ENCODE peak calls at places on chromosome 16, in four cellular contexts. I is neural crest cell, O is heart left ventricle, A is mucosa of descending colon. F is an unnamed sample.

GRCh38 chr16:47204736-47205499 is 61.2 kb upstream of the NETO2 start:
- DNase-seq in I (no peak), O (no peak), A (no peak), F (no peak)

GRCh38 chr16:31143036-31143888 is 6.6 kb downstream of the PRSS36 start:
- DNase-seq in I (no peak), O (no peak), A (peak), F (no peak)

GRCh38 chr16:376817-377418 is 4.9 kb downstream of the PGAP6 start:
- DNase-seq in I (no peak), O (no peak), A (no peak), F (no peak)

GRCh38 chr16:89417352-89417751 is 73.0 kb downstream of the ANKRD11 start:
- DNase-seq in I (no peak), O (peak), A (no peak), F (no peak)

GRCh38 chr16:19833176-19833575 is 51.5 kb downstream of the GPRC5B start:
- DNase-seq in I (no peak), O (no peak), A (no peak), F (no peak)

GRCh38 chr16:47467501-47467900 is 6.4 kb downstream of the PHKB start:
- DNase-seq in I (no peak), O (no peak), A (no peak), F (no peak)

GRCh38 chr16:3484328-3485096 is 10.8 kb downstream of the C16orf90 start:
- DNase-seq in I (no peak), O (peak), A (no peak), F (no peak)

GRCh38 chr16:31477220-31478216 is 5.4 kb upstream of the SLC5A2 start:
- DNase-seq in I (peak), O (peak), A (peak), F (no peak)

GRCh38 chr16:75376475-75376907 is 56.8 kb downstream of the CFDP1 start:
- DNase-seq in I (no peak), O (no peak), A (no peak), F (no peak)

GRCh38 chr16:88804552-88805339 is 1.2 kb downstream of the CDT1 start:
- DNase-seq in I (no peak), O (no peak), A (no peak), F (no peak)

GRCh38 chr16:50653056-50653455 is 28.1 kb downstream of the SNX20 start:
- DNase-seq in I (no peak), O (no peak), A (no peak), F (no peak)

GRCh38 chr16:12613131-12613991 is 190.3 kb downstream of the CPPED1 start:
- DNase-seq in I (no peak), O (no peak), A (peak), F (no peak)

GRCh38 chr16:22977294-22977697 is 163.3 kb downstream of the HS3ST2 start:
- DNase-seq in I (no peak), O (no peak), A (no peak), F (no peak)
- TF ChIP-seq CTCF in I (peak), O (peak), A (no peak), F (peak)

GRCh38 chr16:82031116-82032084 is 3.7 kb upstream of the HSD17B2 start:
- DNase-seq in I (no peak), O (no peak), A (peak), F (peak)
- TF ChIP-seq CTCF in I (peak), O (no peak), A (peak), F (peak)

GRCh38 chr16:77043076-77043475 is 147.9 kb upstream of the MON1B start:
- DNase-seq in I (no peak), O (no peak), A (no peak), F (peak)
- TF ChIP-seq CTCF in I (peak), O (peak), A (no peak), F (peak)

DNA sequence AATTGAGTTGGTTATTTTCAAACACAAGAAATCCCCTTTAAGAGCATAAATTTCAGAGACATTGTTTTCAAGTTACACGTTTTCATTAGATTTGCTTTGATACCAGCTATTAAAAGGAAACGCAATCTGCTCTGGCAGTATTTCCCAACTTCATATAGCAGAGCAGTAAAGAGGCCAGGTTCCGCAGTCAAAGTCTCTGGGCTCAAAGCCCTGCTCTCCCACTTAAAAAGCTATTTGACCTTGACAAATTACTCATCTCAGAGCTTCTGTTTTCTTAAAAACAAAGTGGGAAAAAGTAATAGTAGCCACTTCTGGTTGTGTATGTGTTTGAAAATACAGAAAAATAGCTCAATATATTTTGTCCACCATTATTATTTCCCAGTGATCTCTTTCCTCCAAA is 89.7 kb upstream of the CDYL2 start:
- DNase-seq in I (no peak), O (no peak), A (no peak), F (peak)
- TF ChIP-seq CTCF in I (no peak), O (no peak), A (no peak), F (no peak)

GRCh38 chr16:28549301-28549899 is 4.3 kb upstream of the SGF29 start:
- DNase-seq in I (no peak), O (no peak), A (no peak), F (peak)
- TF ChIP-seq CTCF in I (peak), O (peak), A (no peak), F (peak)